ENCODE peak calls at places on chromosomes 3 and 15, in eight cellular contexts. H is tibial artery, O is fibroblast of villous mesenchyme, Y is mesothelial cell of epicardium, M is omental fat pad, V is glutamatergic neuron, L is HCT116, N is AG04450. D is an unnamed sample.

GRCh38 chr3:189013224-189013888 is 158.4 kb upstream of the TPRG1 start:
- DNase-seq in H (no peak), O (no peak), Y (no peak), M (no peak), V (no peak), L (no peak), N (no peak), D (no peak)

GRCh38 chr15:71295242-71296031 is 180.2 kb downstream of the THSD4 start:
- DNase-seq in H (no peak), O (peak; percentile 95), Y (no peak), M (no peak), V (no peak), L (peak; percentile 100), N (peak; percentile 98), D (peak; percentile 99)

GRCh38 chr3:162719684-162720341 is 1223.2 kb downstream of the OTOL1 start:
- DNase-seq in H (no peak), O (peak; percentile 80), Y (no peak), M (no peak), V (no peak), L (peak; percentile 68), N (peak; percentile 74), D (peak; percentile 90)

GRCh38 chr3:133125171-133125570 is 87.0 kb downstream of the TMEM108 start:
- DNase-seq in H (no peak), O (no peak), Y (no peak), M (no peak), V (peak; percentile 52), L (no peak), N (no peak), D (no peak)

GRCh38 chr3:38641461-38642110 is 7.9 kb downstream of the SCN5A start:
- DNase-seq in H (peak; percentile 9), O (no peak), Y (no peak), M (no peak), V (no peak), L (no peak), N (no peak), D (no peak)

GRCh38 chr3:30231277-30232141 is 374.9 kb upstream of the TGFBR2 start:
- DNase-seq in H (no peak), O (peak; percentile 85), Y (no peak), M (no peak), V (no peak), L (no peak), N (no peak), D (no peak)

GRCh38 chr3:98877132-98877531 is 24.4 kb downstream of the DCBLD2 start:
- DNase-seq in H (no peak), O (no peak), Y (no peak), M (no peak), V (no peak), L (no peak), N (no peak), D (no peak)

GRCh38 chr15:64635486-64635815 is 139.9 kb downstream of the RBPMS2 start:
- DNase-seq in H (peak; percentile 50), O (peak; percentile 92), Y (no peak), M (no peak), V (no peak), L (no peak), N (peak; percentile 42), D (peak; percentile 80)

GRCh38 chr15:43922021-43922420 is 95.2 kb downstream of the WDR76 start:
- DNase-seq in H (no peak), O (peak; percentile 93), Y (no peak), M (no peak), V (no peak), L (no peak), N (peak; percentile 21), D (no peak)

GRCh38 chr3:159234306-159234705 is 432.5 kb downstream of the MFSD1 start:
- DNase-seq in H (no peak), O (peak; percentile 79), Y (no peak), M (no peak), V (no peak), L (no peak), N (no peak), D (no peak)

GRCh38 chr3:183478501-183478900 is 50.1 kb upstream of the MCF2L2 start:
- DNase-seq in H (no peak), O (no peak), Y (no peak), M (no peak), V (no peak), L (no peak), N (no peak), D (no peak)

DNA sequence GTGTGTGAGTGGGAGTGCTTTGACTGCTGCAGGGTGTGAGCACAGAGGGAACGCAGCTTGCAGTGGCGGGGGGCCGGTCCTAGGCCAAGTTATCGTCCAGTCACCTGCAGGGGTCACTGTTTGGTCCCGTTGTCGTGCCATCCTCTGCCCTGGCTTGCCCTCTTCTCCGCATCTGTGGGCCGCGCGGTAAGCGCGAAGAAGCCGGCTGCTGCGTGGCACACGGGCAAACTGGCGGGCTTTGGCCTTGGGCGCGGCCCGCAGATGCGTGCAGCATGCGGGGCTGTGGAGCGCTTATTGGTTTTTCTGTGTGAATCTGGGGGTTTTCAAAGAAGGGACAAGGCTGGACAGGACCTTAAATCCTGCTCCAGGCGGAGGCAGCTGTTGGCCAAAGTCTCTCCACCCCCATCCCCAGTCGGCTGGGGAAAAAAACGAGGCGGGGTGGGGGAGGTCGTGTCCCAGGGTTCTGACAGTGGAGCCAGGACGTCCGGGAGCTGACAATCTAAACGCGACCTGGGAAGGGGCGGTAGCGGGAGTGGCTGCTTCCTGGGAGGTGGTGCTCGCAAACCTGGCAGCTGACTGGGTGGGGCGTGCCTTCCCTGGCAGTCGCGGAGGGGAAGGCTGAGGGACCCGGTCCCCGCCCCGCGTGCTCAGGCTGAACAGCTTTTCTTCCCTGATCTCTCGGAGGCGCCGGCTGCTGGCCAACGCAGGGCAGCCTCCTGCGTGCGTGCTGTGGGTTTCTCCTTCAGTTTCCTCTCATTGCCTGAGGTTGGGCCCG is 39.7 kb upstream of the VEPH1 start:
- DNase-seq in H (peak; percentile 75), O (peak; percentile 47), Y (peak; percentile 64), M (no peak), V (peak; percentile 66), L (no peak), N (peak; percentile 36), D (no peak)
- TF ChIP-seq CTCF in H (peak; percentile 8), O (peak; percentile 35), Y (no peak), M (no peak), V (peak; percentile 39), L (no peak), N (peak; percentile 38), D (peak; percentile 33)

DNA sequence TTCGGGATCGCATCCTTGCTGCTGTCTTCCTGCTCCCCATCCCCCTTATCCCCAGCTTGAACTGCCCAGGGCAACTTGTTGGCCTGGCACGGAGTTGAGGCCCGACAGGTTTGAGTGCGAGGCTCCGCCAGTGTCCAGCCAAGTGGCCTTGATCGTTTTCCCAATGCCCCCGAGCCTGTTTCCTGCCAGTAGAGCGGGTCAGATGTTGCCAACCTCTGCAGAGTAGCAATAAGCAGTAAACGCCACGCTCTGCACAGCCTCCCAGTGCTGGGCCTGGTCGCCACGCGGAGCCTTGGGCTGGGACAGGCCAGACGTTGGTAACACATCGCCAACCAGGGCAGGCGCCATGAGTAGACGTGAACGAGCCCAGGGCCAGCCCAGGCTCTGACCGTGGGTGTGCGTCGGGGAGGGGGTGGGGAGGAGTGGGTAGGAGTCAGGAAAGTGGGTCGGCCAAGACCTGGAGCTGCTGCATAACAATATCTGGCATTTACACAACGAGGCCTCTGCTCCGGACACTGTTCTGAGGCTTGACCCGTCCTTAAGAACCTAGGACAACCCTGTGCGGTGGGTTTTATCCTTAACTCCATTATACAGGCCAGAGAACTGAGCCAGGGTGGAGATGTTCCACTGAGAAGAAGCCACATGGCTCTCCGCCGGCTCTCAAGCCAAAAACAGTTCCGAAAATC is 444 bp upstream of the ABHD14A start:
- DNase-seq in H (peak; percentile 39), O (no peak), Y (no peak), M (no peak), V (no peak), L (no peak), N (no peak), D (no peak)
- TF ChIP-seq CTCF in H (peak; percentile 3), O (no peak), Y (no peak), M (no peak), V (peak; percentile 69), L (no peak), N (no peak), D (no peak)

DNA sequence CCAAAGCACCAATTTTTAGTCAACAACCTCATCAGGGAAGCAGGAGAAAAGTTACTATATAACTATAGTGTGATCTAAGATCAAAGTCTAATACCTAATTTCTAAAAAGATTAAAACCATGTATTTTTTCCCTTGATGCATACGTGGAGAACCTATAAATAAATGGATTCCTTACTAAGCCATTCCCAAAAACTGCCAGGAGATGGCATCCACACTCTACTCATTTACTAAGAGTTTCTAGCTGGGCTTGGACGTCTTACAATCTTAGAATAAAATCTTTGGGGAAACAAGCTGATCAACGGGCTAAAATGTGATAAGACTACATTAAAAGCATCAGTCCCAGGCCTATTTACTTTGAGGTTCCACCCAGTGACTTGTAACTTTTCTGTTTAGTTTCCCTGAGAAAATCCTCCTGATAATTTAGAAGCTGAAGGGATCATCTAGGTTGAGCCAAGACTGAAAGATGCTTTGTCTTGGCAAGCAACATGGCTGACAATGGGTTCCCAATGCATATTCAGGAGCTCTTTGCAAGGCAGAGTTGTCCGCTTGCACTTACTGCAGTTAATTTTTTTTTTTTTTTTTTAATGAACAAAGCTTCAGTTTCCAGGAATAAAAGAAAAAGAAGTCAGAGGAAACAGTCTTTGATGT is 85.5 kb upstream of the FGF12 start:
- DNase-seq in H (no peak), O (peak; percentile 80), Y (peak; percentile 47), M (no peak), V (no peak), L (peak; percentile 49), N (no peak), D (no peak)
- TF ChIP-seq CTCF in H (peak; percentile 71), O (peak; percentile 70), Y (peak; percentile 66), M (no peak), V (peak; percentile 40), L (peak; percentile 64), N (peak; percentile 74), D (peak; percentile 76)

GRCh38 chr15:88541709-88542341 is 4.7 kb downstream of the DET1 start:
- DNase-seq in H (no peak), O (peak; percentile 35), Y (no peak), M (no peak), V (no peak), L (no peak), N (no peak), D (no peak)

GRCh38 chr15:88542342-88542733 is 4.1 kb downstream of the DET1 start:
- DNase-seq in H (no peak), O (peak; percentile 98), Y (no peak), M (no peak), V (no peak), L (no peak), N (no peak), D (no peak)

GRCh38 chr15:88543065-88543776 is 3.3 kb downstream of the DET1 start:
- DNase-seq in H (no peak), O (peak; percentile 54), Y (no peak), M (no peak), V (no peak), L (no peak), N (no peak), D (no peak)

DNA sequence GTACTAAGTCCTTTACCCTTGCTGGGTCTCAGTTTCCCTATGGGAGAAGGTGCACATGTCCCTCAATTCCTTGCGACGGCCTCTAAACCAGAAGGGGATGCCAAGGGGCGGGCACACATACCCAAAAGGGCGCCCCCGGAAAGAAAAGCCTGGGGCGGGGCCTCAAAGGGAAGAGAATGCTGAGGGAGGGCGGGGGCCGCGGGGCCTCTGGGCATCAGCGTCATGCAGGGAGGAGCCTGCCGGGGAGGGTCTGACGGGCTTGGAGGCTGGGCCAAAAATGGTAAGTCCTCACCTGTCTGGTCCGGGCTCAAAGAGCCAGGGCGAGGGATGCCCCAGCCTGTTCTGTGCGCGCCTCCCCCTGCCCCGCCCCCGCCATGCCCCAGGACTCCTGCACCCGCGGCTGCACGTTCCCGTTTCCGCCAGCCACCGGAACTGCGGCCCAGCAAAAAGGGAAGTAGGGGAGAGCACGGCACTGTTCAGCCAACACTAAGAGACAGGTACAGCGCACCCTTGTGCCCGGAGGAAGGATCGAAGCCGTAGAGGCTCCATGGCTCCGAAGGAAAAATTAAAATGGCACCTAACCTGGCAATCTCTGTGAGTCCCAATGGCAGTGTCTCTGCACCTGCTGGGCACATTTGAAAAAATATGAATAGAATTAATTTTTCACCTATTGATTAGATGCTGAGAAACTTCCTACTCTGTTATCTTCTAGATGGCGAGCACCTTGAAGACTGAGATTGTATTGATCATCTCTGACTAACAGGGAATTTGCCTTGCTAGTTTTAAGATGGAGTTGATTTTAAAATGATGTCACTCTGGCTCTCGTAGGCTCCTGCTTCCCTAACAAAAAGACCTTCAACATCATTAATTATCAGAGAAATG is at the start of gene DET1:
- DNase-seq in H (peak; percentile 97), O (peak; percentile 95), Y (peak; percentile 91), M (peak; percentile 75), V (peak; percentile 92), L (peak; percentile 94), N (peak; percentile 87), D (peak; percentile 49)
- TF ChIP-seq CTCF in H (peak; percentile 75), O (peak; percentile 84), Y (peak; percentile 41), M (no peak), V (peak; percentile 54), L (peak; percentile 30), N (peak; percentile 85), D (peak; percentile 81)

D was measured in epithelial cell of proximal tubule.